ENCODE peak calls at places on chromosomes 11 and 22, in nine cellular contexts. One of them, this sample, is unnamed.
A peak's percentile ranks its signal among the peaks of the same experiment; 100 is the strongest.

GRCh38 chr11:95659088-95659487 is 130.5 kb downstream of the FAM76B start:
- DNase-seq in SJCRH30: no peak
- DNase-seq in HCT116: no peak
- DNase-seq in vagina: no peak
- DNase-seq in lower lobe of right lung: no peak
- DNase-seq in body of pancreas: no peak
- DNase-seq in effector memory CD4-positive, alpha-beta T cell: no peak
- DNase-seq in heart right ventricle: no peak
- DNase-seq in esophagus squamous epithelium: no peak
- DNase-seq in this sample: no peak

GRCh38 chr11:63635762-63636465 is 21.7 kb upstream of the PLAAT3 start:
- DNase-seq in SJCRH30: peak; percentile 43
- DNase-seq in HCT116: peak; percentile 28
- DNase-seq in vagina: no peak
- DNase-seq in lower lobe of right lung: no peak
- DNase-seq in body of pancreas: peak; percentile 65
- DNase-seq in effector memory CD4-positive, alpha-beta T cell: peak; percentile 59
- DNase-seq in heart right ventricle: peak; percentile 22
- DNase-seq in esophagus squamous epithelium: no peak
- DNase-seq in this sample: no peak

GRCh38 chr11:22508691-22509090 is 116.9 kb downstream of the FANCF start:
- DNase-seq in SJCRH30: no peak
- DNase-seq in HCT116: no peak
- DNase-seq in vagina: no peak
- DNase-seq in lower lobe of right lung: no peak
- DNase-seq in body of pancreas: no peak
- DNase-seq in effector memory CD4-positive, alpha-beta T cell: no peak
- DNase-seq in heart right ventricle: no peak
- DNase-seq in esophagus squamous epithelium: no peak
- DNase-seq in this sample: no peak

GRCh38 chr11:105734422-105734821 is 124.5 kb downstream of the GRIA4 start:
- DNase-seq in SJCRH30: no peak
- DNase-seq in HCT116: no peak
- DNase-seq in vagina: no peak
- DNase-seq in lower lobe of right lung: no peak
- DNase-seq in body of pancreas: no peak
- DNase-seq in effector memory CD4-positive, alpha-beta T cell: no peak
- DNase-seq in heart right ventricle: no peak
- DNase-seq in esophagus squamous epithelium: no peak
- DNase-seq in this sample: no peak

GRCh38 chr11:86460461-86461404 is 86.0 kb downstream of the CCDC81 start:
- DNase-seq in SJCRH30: peak; percentile 40
- DNase-seq in HCT116: no peak
- DNase-seq in vagina: no peak
- DNase-seq in lower lobe of right lung: no peak
- DNase-seq in body of pancreas: no peak
- DNase-seq in effector memory CD4-positive, alpha-beta T cell: no peak
- DNase-seq in heart right ventricle: no peak
- DNase-seq in esophagus squamous epithelium: no peak
- DNase-seq in this sample: no peak

GRCh38 chr11:134252539-134253188 is 488 bp downstream of the THYN1 start:
- DNase-seq in SJCRH30: peak; percentile 29
- DNase-seq in HCT116: no peak
- DNase-seq in vagina: no peak
- DNase-seq in lower lobe of right lung: no peak
- DNase-seq in body of pancreas: peak; percentile 26
- DNase-seq in effector memory CD4-positive, alpha-beta T cell: no peak
- DNase-seq in heart right ventricle: no peak
- DNase-seq in esophagus squamous epithelium: no peak
- DNase-seq in this sample: no peak

GRCh38 chr11:40292636-40293585 is 1166.5 kb downstream of the LRRC4C start:
- DNase-seq in SJCRH30: no peak
- DNase-seq in HCT116: no peak
- DNase-seq in vagina: no peak
- DNase-seq in lower lobe of right lung: no peak
- DNase-seq in body of pancreas: no peak
- DNase-seq in effector memory CD4-positive, alpha-beta T cell: no peak
- DNase-seq in heart right ventricle: peak; percentile 10
- DNase-seq in esophagus squamous epithelium: no peak
- DNase-seq in this sample: no peak

GRCh38 chr22:17087176-17088131 is 2.7 kb downstream of the IL17RA start:
- DNase-seq in SJCRH30: peak; percentile 82
- DNase-seq in HCT116: no peak
- DNase-seq in vagina: no peak
- DNase-seq in lower lobe of right lung: no peak
- DNase-seq in body of pancreas: no peak
- DNase-seq in effector memory CD4-positive, alpha-beta T cell: peak; percentile 39
- DNase-seq in heart right ventricle: no peak
- DNase-seq in esophagus squamous epithelium: no peak
- DNase-seq in this sample: no peak

GRCh38 chr22:23578306-23578705 is 1.8 kb downstream of the IGLL1 start:
- DNase-seq in SJCRH30: no peak
- DNase-seq in HCT116: no peak
- DNase-seq in vagina: no peak
- DNase-seq in lower lobe of right lung: no peak
- DNase-seq in body of pancreas: no peak
- DNase-seq in effector memory CD4-positive, alpha-beta T cell: no peak
- DNase-seq in heart right ventricle: no peak
- DNase-seq in esophagus squamous epithelium: no peak
- DNase-seq in this sample: no peak

GRCh38 chr22:47294571-47294970 is 532.1 kb downstream of the TBC1D22A start:
- DNase-seq in SJCRH30: no peak
- DNase-seq in HCT116: no peak
- DNase-seq in vagina: peak; percentile 70
- DNase-seq in lower lobe of right lung: no peak
- DNase-seq in body of pancreas: no peak
- DNase-seq in effector memory CD4-positive, alpha-beta T cell: no peak
- DNase-seq in heart right ventricle: no peak
- DNase-seq in esophagus squamous epithelium: no peak
- DNase-seq in this sample: no peak

GRCh38 chr11:79049627-79050238 is 391.1 kb downstream of the TENM4 start:
- DNase-seq in SJCRH30: no peak
- DNase-seq in HCT116: no peak
- DNase-seq in vagina: no peak
- DNase-seq in lower lobe of right lung: no peak
- DNase-seq in body of pancreas: no peak
- DNase-seq in effector memory CD4-positive, alpha-beta T cell: no peak
- DNase-seq in heart right ventricle: no peak
- DNase-seq in esophagus squamous epithelium: no peak
- DNase-seq in this sample: no peak

GRCh38 chr22:46351131-46351735 is 15.7 kb downstream of the TRMU start:
- DNase-seq in SJCRH30: no peak
- DNase-seq in HCT116: no peak
- DNase-seq in vagina: no peak
- DNase-seq in lower lobe of right lung: peak; percentile 36
- DNase-seq in body of pancreas: no peak
- DNase-seq in effector memory CD4-positive, alpha-beta T cell: no peak
- DNase-seq in heart right ventricle: no peak
- DNase-seq in esophagus squamous epithelium: no peak
- DNase-seq in this sample: no peak

GRCh38 chr11:75632450-75632849 is 36.4 kb downstream of the MAP6 start:
- DNase-seq in SJCRH30: no peak
- DNase-seq in HCT116: no peak
- DNase-seq in vagina: no peak
- DNase-seq in lower lobe of right lung: no peak
- DNase-seq in body of pancreas: no peak
- DNase-seq in effector memory CD4-positive, alpha-beta T cell: no peak
- DNase-seq in heart right ventricle: no peak
- DNase-seq in esophagus squamous epithelium: no peak
- DNase-seq in this sample: no peak

GRCh38 chr11:9753031-9753430 is 89.2 kb downstream of the SWAP70 start:
- DNase-seq in SJCRH30: no peak
- DNase-seq in HCT116: no peak
- DNase-seq in vagina: no peak
- DNase-seq in lower lobe of right lung: no peak
- DNase-seq in body of pancreas: no peak
- DNase-seq in effector memory CD4-positive, alpha-beta T cell: no peak
- DNase-seq in heart right ventricle: no peak
- DNase-seq in esophagus squamous epithelium: no peak
- DNase-seq in this sample: no peak

GRCh38 chr11:97567801-97568200 is 1178.0 kb downstream of the JRKL start:
- DNase-seq in SJCRH30: no peak
- DNase-seq in HCT116: no peak
- DNase-seq in vagina: no peak
- DNase-seq in lower lobe of right lung: no peak
- DNase-seq in body of pancreas: no peak
- DNase-seq in effector memory CD4-positive, alpha-beta T cell: no peak
- DNase-seq in heart right ventricle: no peak
- DNase-seq in esophagus squamous epithelium: no peak
- DNase-seq in this sample: no peak

GRCh38 chr22:42688241-42688913 is 32.3 kb downstream of the A4GALT start:
- DNase-seq in SJCRH30: peak; percentile 95
- DNase-seq in HCT116: no peak
- DNase-seq in vagina: peak; percentile 99
- DNase-seq in lower lobe of right lung: peak; percentile 81
- DNase-seq in body of pancreas: peak; percentile 90
- DNase-seq in effector memory CD4-positive, alpha-beta T cell: no peak
- DNase-seq in heart right ventricle: peak; percentile 86
- DNase-seq in esophagus squamous epithelium: no peak
- DNase-seq in this sample: peak; percentile 29

DNA sequence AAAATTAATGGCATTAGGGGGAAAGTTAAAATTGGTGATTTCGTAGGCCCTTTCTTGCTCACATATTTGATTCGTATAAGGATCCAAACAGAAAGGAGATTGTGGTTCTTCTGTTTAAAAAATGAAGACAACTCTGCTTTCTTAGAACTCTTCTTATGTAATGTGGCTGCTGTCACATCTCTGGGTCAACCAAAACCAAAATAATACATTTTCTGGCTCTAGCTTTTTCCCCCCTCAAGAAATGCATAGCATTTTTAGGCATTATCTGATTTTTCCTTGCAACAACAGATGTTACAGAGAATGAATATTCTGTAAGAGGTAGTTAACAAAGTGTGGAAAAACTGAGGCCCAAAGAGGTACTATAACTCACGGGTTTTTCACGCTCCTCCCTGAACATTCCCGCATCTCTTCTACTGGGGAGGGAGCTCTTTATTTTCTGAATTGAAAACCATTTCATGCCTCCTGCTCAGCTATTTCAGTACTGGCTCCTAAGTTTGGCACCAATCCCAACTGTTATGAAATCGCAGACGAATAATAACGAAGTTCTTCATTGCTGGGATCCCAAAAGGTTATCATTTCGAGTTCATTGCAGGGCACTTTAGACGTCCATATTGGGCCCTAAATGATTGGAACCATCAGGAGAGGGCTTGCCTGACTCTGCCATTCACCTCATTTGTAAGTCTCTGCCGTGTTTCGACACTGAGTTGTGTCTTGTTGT is 17.1 kb downstream of the GRAP2 start:
- DNase-seq in SJCRH30: no peak
- DNase-seq in HCT116: no peak
- DNase-seq in vagina: no peak
- DNase-seq in lower lobe of right lung: no peak
- DNase-seq in body of pancreas: peak; percentile 13
- DNase-seq in effector memory CD4-positive, alpha-beta T cell: no peak
- DNase-seq in heart right ventricle: no peak
- DNase-seq in esophagus squamous epithelium: no peak
- DNase-seq in this sample: no peak
- H3K4me1 ChIP-seq in SJCRH30: no peaks in the 10 kb centered on the region
- H3K4me1 ChIP-seq in HCT116: no peaks in the 10 kb centered on the region
- H3K4me1 ChIP-seq in vagina: no peaks in the 10 kb centered on the region
- H3K4me1 ChIP-seq in lower lobe of right lung: peaks cover 23% of the 10 kb centered on the region
- H3K4me1 ChIP-seq in body of pancreas: peaks cover 4% of the 10 kb centered on the region
- H3K4me1 ChIP-seq in effector memory CD4-positive, alpha-beta T cell: peaks cover 78% of the 10 kb centered on the region
- H3K4me1 ChIP-seq in heart right ventricle: no peaks in the 10 kb centered on the region
- H3K4me1 ChIP-seq in esophagus squamous epithelium: no peaks in the 10 kb centered on the region
- H3K4me1 ChIP-seq in this sample: peaks cover 3% of the 10 kb centered on the region

GRCh38 chr11:114155116-114155515 is 95.6 kb downstream of the ZBTB16 start:
- DNase-seq in SJCRH30: no peak
- DNase-seq in HCT116: no peak
- DNase-seq in vagina: no peak
- DNase-seq in lower lobe of right lung: no peak
- DNase-seq in body of pancreas: no peak
- DNase-seq in effector memory CD4-positive, alpha-beta T cell: no peak
- DNase-seq in heart right ventricle: peak; percentile 45
- DNase-seq in esophagus squamous epithelium: no peak
- DNase-seq in this sample: no peak
- H3K27ac ChIP-seq in SJCRH30: no peak overlapping the region
- H3K27ac ChIP-seq in HCT116: no peak overlapping the region
- H3K27ac ChIP-seq in vagina: peak overlapping the region; percentile 95
- H3K27ac ChIP-seq in lower lobe of right lung: peak overlapping the region; percentile 97
- H3K27ac ChIP-seq in body of pancreas: peak overlapping the region; percentile 81
- H3K27ac ChIP-seq in effector memory CD4-positive, alpha-beta T cell: no peak overlapping the region
- H3K27ac ChIP-seq in heart right ventricle: peak overlapping the region; percentile 82
- H3K27ac ChIP-seq in esophagus squamous epithelium: peak overlapping the region; percentile 98
- H3K27ac ChIP-seq in this sample: no peak overlapping the region

DNA sequence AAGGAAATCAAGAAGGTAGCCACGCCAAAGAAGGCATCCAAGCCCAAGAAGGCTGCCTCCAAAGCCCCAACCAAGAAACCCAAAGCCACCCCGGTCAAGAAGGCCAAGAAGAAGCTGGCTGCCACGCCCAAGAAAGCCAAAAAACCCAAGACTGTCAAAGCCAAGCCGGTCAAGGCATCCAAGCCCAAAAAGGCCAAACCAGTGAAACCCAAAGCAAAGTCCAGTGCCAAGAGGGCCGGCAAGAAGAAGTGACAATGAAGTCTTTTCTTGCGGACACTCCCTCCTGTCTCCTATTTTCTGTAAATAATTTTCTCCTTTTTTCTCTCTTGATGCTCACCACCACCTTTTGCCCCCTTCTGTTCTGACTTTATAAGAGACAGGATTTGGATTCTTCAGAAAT is 1.9 kb upstream of the GCAT start:
- DNase-seq in SJCRH30: no peak
- DNase-seq in HCT116: no peak
- DNase-seq in vagina: no peak
- DNase-seq in lower lobe of right lung: no peak
- DNase-seq in body of pancreas: no peak
- DNase-seq in effector memory CD4-positive, alpha-beta T cell: no peak
- DNase-seq in heart right ventricle: no peak
- DNase-seq in esophagus squamous epithelium: no peak
- DNase-seq in this sample: no peak
- H3K4me1 ChIP-seq in SJCRH30: peaks cover 16% of the 10 kb centered on the region
- H3K4me1 ChIP-seq in HCT116: peaks cover 69% of the 10 kb centered on the region
- H3K4me1 ChIP-seq in vagina: peaks cover 68% of the 10 kb centered on the region
- H3K4me1 ChIP-seq in lower lobe of right lung: peaks cover 55% of the 10 kb centered on the region
- H3K4me1 ChIP-seq in body of pancreas: peaks cover 68% of the 10 kb centered on the region
- H3K4me1 ChIP-seq in effector memory CD4-positive, alpha-beta T cell: peaks cover 37% of the 10 kb centered on the region
- H3K4me1 ChIP-seq in heart right ventricle: peaks cover 61% of the 10 kb centered on the region
- H3K4me1 ChIP-seq in esophagus squamous epithelium: peaks cover 43% of the 10 kb centered on the region
- H3K4me1 ChIP-seq in this sample: peaks cover 7% of the 10 kb centered on the region

DNA sequence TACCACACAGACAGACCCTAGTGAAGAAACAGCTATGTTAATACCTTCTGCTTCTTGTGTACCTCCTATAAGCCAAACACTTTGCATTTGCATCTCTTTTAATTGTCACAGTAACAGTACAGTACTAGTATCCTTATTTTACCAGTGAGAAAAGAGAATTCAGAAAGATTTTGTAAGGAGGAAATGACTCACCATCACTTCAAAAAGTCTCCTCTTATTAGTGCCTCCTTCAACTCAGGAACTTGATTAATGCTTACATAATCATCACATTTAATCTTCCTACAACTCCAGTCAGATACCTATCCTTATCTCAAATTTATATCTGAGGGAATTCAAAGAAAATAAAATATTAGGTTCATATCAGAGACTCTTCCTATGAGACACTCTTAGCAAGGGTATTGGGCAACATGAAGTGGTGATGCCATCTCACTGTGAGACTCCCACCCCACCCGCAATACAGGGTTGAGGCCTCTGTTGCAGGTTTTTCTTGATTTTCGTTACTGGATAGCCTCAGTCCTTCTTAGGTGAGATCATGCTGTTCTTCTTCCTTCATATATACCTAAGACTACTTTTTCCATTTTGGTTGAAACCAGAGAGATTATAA is 26.1 kb upstream of the CTSC start:
- DNase-seq in SJCRH30: no peak
- DNase-seq in HCT116: no peak
- DNase-seq in vagina: no peak
- DNase-seq in lower lobe of right lung: no peak
- DNase-seq in body of pancreas: no peak
- DNase-seq in effector memory CD4-positive, alpha-beta T cell: no peak
- DNase-seq in heart right ventricle: no peak
- DNase-seq in esophagus squamous epithelium: no peak
- DNase-seq in this sample: no peak
- H3K27ac ChIP-seq in SJCRH30: no peak overlapping the region
- H3K27ac ChIP-seq in HCT116: no peak overlapping the region
- H3K27ac ChIP-seq in vagina: no peak overlapping the region
- H3K27ac ChIP-seq in lower lobe of right lung: no peak overlapping the region
- H3K27ac ChIP-seq in body of pancreas: no peak overlapping the region
- H3K27ac ChIP-seq in effector memory CD4-positive, alpha-beta T cell: no peak overlapping the region
- H3K27ac ChIP-seq in heart right ventricle: no peak overlapping the region
- H3K27ac ChIP-seq in esophagus squamous epithelium: no peak overlapping the region
- H3K27ac ChIP-seq in this sample: no peak overlapping the region

This sample was measured in iPS DF 6.9.